ENCODE peak calls at places on chromosomes 11 and 22, in five cellular contexts. One of them, this sample, is unnamed.

GRCh38 chr22:20389288-20389687 is 4.7 kb upstream of the ZNF74 start:
- DNase-seq in tibial nerve: no peak
- DNase-seq in heart left ventricle: no peak
- DNase-seq in Peyer's patch: no peak
- DNase-seq in sigmoid colon: no peak
- DNase-seq in this sample: no peak

GRCh38 chr22:50530280-50530856 is 556 bp upstream of the TYMP start:
- DNase-seq in tibial nerve: peak
- DNase-seq in heart left ventricle: no peak
- DNase-seq in Peyer's patch: peak
- DNase-seq in sigmoid colon: peak
- DNase-seq in this sample: no peak

GRCh38 chr11:19102521-19102900 is 14.5 kb upstream of the ZDHHC13 start:
- DNase-seq in tibial nerve: no peak
- DNase-seq in heart left ventricle: no peak
- DNase-seq in Peyer's patch: peak
- DNase-seq in sigmoid colon: no peak
- DNase-seq in this sample: no peak

GRCh38 chr11:2383823-2384722 is 7.0 kb downstream of the CD81 start:
- DNase-seq in tibial nerve: no peak
- DNase-seq in heart left ventricle: no peak
- DNase-seq in Peyer's patch: peak
- DNase-seq in sigmoid colon: no peak
- DNase-seq in this sample: no peak

GRCh38 chr22:46089426-46090041 is 60.8 kb upstream of the PPARA start:
- DNase-seq in tibial nerve: peak
- DNase-seq in heart left ventricle: no peak
- DNase-seq in Peyer's patch: no peak
- DNase-seq in sigmoid colon: peak
- DNase-seq in this sample: no peak

GRCh38 chr11:69497221-69497787 is 15.8 kb downstream of the LINC01488 start:
- DNase-seq in tibial nerve: peak
- DNase-seq in heart left ventricle: peak
- DNase-seq in Peyer's patch: no peak
- DNase-seq in sigmoid colon: peak
- DNase-seq in this sample: peak

GRCh38 chr22:16960220-16960883 is 47.7 kb downstream of the GAB4 start:
- DNase-seq in tibial nerve: no peak
- DNase-seq in heart left ventricle: no peak
- DNase-seq in Peyer's patch: no peak
- DNase-seq in sigmoid colon: no peak
- DNase-seq in this sample: no peak

GRCh38 chr11:133978816-133979215 is 22.0 kb upstream of the IGSF9B start:
- DNase-seq in tibial nerve: no peak
- DNase-seq in heart left ventricle: no peak
- DNase-seq in Peyer's patch: no peak
- DNase-seq in sigmoid colon: no peak
- DNase-seq in this sample: peak

GRCh38 chr11:70871881-70872280 is 380.5 kb downstream of the SHANK2 start:
- DNase-seq in tibial nerve: no peak
- DNase-seq in heart left ventricle: no peak
- DNase-seq in Peyer's patch: no peak
- DNase-seq in sigmoid colon: peak
- DNase-seq in this sample: no peak

GRCh38 chr11:9142732-9143131 is 51.3 kb upstream of the SCUBE2 start:
- DNase-seq in tibial nerve: no peak
- DNase-seq in heart left ventricle: no peak
- DNase-seq in Peyer's patch: no peak
- DNase-seq in sigmoid colon: no peak
- DNase-seq in this sample: no peak

GRCh38 chr11:17585911-17586695 is 39.0 kb downstream of the OTOG start:
- DNase-seq in tibial nerve: no peak
- DNase-seq in heart left ventricle: peak
- DNase-seq in Peyer's patch: peak
- DNase-seq in sigmoid colon: peak
- DNase-seq in this sample: no peak

GRCh38 chr11:70506658-70506970 is 108.3 kb downstream of the CTTN start:
- DNase-seq in tibial nerve: no peak
- DNase-seq in heart left ventricle: no peak
- DNase-seq in Peyer's patch: no peak
- DNase-seq in sigmoid colon: peak
- DNase-seq in this sample: no peak

GRCh38 chr11:62497132-62497915 is 49.3 kb downstream of the AHNAK start:
- DNase-seq in tibial nerve: no peak
- DNase-seq in heart left ventricle: no peak
- DNase-seq in Peyer's patch: peak
- DNase-seq in sigmoid colon: no peak
- DNase-seq in this sample: no peak

GRCh38 chr11:106399075-106399500 is 321.6 kb downstream of the AASDHPPT start:
- DNase-seq in tibial nerve: peak
- DNase-seq in heart left ventricle: no peak
- DNase-seq in Peyer's patch: no peak
- DNase-seq in sigmoid colon: no peak
- DNase-seq in this sample: peak

GRCh38 chr22:30028731-30029130 is 51.5 kb upstream of the HORMAD2 start:
- DNase-seq in tibial nerve: no peak
- DNase-seq in heart left ventricle: no peak
- DNase-seq in Peyer's patch: no peak
- DNase-seq in sigmoid colon: no peak
- DNase-seq in this sample: no peak

GRCh38 chr22:28411125-28411524 is 268.5 kb downstream of the TTC28 start:
- DNase-seq in tibial nerve: no peak
- DNase-seq in heart left ventricle: no peak
- DNase-seq in Peyer's patch: no peak
- DNase-seq in sigmoid colon: no peak
- DNase-seq in this sample: no peak

GRCh38 chr22:19036523-19037273 is 85.5 kb downstream of the DGCR2 start:
- DNase-seq in tibial nerve: no peak
- DNase-seq in heart left ventricle: no peak
- DNase-seq in Peyer's patch: peak
- DNase-seq in sigmoid colon: no peak
- DNase-seq in this sample: no peak

GRCh38 chr11:4610258-4610935 is 2.4 kb upstream of the TRIM68 start:
- DNase-seq in tibial nerve: no peak
- DNase-seq in heart left ventricle: no peak
- DNase-seq in Peyer's patch: no peak
- DNase-seq in sigmoid colon: no peak
- DNase-seq in this sample: no peak

GRCh38 chr11:106105986-106106385 is 28.5 kb downstream of the AASDHPPT start:
- DNase-seq in tibial nerve: no peak
- DNase-seq in heart left ventricle: no peak
- DNase-seq in Peyer's patch: no peak
- DNase-seq in sigmoid colon: no peak
- DNase-seq in this sample: no peak

DNA sequence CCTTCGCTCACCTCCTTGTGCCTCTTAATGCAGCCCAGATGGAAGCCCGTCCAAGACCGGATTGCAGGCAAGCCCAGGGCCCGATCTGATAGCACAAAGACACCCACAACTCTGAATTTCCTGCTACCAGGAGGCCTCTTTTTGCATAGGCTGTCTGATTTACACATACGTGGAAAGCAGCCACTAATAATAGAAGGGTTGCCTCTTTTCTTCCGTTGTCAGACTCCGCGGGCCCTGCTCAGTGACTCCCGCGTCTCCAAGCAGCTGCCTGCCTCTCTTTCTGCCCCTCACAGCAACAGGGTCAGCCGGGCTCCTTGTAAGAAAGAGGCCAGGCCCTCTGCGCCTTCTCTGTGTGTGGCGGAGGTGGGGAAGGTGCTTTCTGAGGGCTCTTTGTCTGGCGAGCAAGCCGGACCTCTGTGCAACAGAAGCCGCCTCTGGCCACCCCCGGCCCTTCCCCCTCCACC is 26.7 kb downstream of the FLI1 start:
- DNase-seq in tibial nerve: no peak
- DNase-seq in heart left ventricle: no peak
- DNase-seq in Peyer's patch: peak
- DNase-seq in sigmoid colon: no peak
- DNase-seq in this sample: no peak
- TF ChIP-seq POLR2A in tibial nerve: no peak
- TF ChIP-seq POLR2A in heart left ventricle: no peak
- TF ChIP-seq POLR2A in Peyer's patch: no peak
- TF ChIP-seq POLR2A in sigmoid colon: no peak
- TF ChIP-seq POLR2A in this sample: no peak

GRCh38 chr22:37994982-37995381 is 10.6 kb upstream of the SOX10 start:
- DNase-seq in tibial nerve: no peak
- DNase-seq in heart left ventricle: no peak
- DNase-seq in Peyer's patch: no peak
- DNase-seq in sigmoid colon: no peak
- DNase-seq in this sample: no peak

GRCh38 chr22:37996079-37996478 is 11.7 kb upstream of the SOX10 start:
- DNase-seq in tibial nerve: no peak
- DNase-seq in heart left ventricle: no peak
- DNase-seq in Peyer's patch: no peak
- DNase-seq in sigmoid colon: no peak
- DNase-seq in this sample: no peak

GRCh38 chr22:37991738-37992442 is 7.5 kb upstream of the SOX10 start:
- DNase-seq in tibial nerve: no peak
- DNase-seq in heart left ventricle: no peak
- DNase-seq in Peyer's patch: no peak
- DNase-seq in sigmoid colon: no peak
- DNase-seq in this sample: no peak

GRCh38 chr22:37995460-37995859 is 11.1 kb upstream of the SOX10 start:
- DNase-seq in tibial nerve: no peak
- DNase-seq in heart left ventricle: no peak
- DNase-seq in Peyer's patch: no peak
- DNase-seq in sigmoid colon: no peak
- DNase-seq in this sample: no peak

DNA sequence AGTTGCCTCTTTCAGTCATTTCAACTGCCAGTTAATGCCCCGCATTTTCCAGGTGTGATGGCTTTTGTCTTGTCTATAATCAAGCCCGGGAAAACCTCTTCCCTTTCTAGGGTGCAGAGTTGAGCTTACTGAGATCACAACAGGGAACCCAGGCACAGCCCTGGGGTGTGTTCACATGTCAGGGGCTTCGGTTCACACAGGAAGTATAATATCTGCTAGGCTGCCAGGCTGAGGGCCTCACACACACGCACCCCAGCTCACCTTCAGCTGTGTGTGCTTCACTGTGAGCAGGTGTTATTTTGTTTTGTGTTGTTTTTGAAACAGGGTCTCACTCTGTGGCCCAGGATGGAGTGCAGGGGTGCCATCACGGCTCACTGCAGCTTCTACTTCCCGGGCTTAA is 9.7 kb upstream of the SOX10 start:
- DNase-seq in tibial nerve: no peak
- DNase-seq in heart left ventricle: no peak
- DNase-seq in Peyer's patch: no peak
- DNase-seq in sigmoid colon: no peak
- DNase-seq in this sample: no peak
- TF ChIP-seq POLR2A in tibial nerve: no peak
- TF ChIP-seq POLR2A in heart left ventricle: no peak
- TF ChIP-seq POLR2A in Peyer's patch: no peak
- TF ChIP-seq POLR2A in sigmoid colon: no peak
- TF ChIP-seq POLR2A in this sample: no peak

DNA sequence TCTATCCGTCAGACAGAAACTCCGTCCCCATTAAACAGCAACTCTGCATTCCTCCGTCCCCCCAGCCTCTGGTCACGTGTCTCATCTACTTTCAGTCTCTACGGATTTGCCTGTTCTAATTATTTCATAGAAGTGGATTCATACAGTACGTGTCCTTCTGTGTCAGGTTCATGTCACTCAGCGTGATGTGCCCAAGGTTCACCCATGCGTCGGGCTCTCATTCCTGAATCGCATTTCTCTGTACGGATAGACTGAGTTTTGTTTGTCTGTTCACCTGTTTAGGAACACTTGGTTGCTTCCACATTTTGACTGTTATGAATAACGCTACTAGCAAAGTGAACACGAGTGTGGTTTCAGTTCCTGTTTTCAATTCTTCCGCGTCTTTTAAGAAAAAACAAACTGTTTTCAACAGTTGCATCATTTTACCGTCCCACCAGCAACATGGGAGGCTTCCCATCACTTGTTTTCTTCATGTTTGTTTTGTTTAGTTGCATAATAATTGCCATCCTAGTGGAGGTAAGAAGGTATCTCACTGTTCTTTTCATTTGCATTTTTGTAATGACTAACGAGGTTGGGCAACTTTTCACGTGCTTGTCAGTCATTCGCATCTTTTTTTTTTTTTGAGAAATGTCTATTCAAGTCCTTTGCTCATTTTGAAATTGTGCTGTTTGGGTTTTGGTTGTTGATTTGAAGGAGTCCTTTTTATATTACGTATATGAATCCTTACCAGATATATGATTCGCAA is 8.9 kb upstream of the NLRP6 start:
- DNase-seq in tibial nerve: no peak
- DNase-seq in heart left ventricle: no peak
- DNase-seq in Peyer's patch: peak
- DNase-seq in sigmoid colon: no peak
- DNase-seq in this sample: no peak
- TF ChIP-seq POLR2A in tibial nerve: no peak
- TF ChIP-seq POLR2A in heart left ventricle: no peak
- TF ChIP-seq POLR2A in Peyer's patch: no peak
- TF ChIP-seq POLR2A in sigmoid colon: no peak
- TF ChIP-seq POLR2A in this sample: no peak

GRCh38 chr11:7611411-7611810 is 61.9 kb downstream of the CYB5R2 start:
- DNase-seq in tibial nerve: no peak
- DNase-seq in heart left ventricle: no peak
- DNase-seq in Peyer's patch: no peak
- DNase-seq in sigmoid colon: no peak
- DNase-seq in this sample: no peak

GRCh38 chr11:7612661-7613393 is 60.5 kb downstream of the CYB5R2 start:
- DNase-seq in tibial nerve: no peak
- DNase-seq in heart left ventricle: no peak
- DNase-seq in Peyer's patch: no peak
- DNase-seq in sigmoid colon: no peak
- DNase-seq in this sample: no peak

GRCh38 chr11:7610393-7610792 is 62.9 kb downstream of the CYB5R2 start:
- DNase-seq in tibial nerve: no peak
- DNase-seq in heart left ventricle: no peak
- DNase-seq in Peyer's patch: no peak
- DNase-seq in sigmoid colon: no peak
- DNase-seq in this sample: no peak

GRCh38 chr11:7613394-7613720 is 59.9 kb downstream of the CYB5R2 start:
- DNase-seq in tibial nerve: no peak
- DNase-seq in heart left ventricle: no peak
- DNase-seq in Peyer's patch: no peak
- DNase-seq in sigmoid colon: no peak
- DNase-seq in this sample: no peak

DNA sequence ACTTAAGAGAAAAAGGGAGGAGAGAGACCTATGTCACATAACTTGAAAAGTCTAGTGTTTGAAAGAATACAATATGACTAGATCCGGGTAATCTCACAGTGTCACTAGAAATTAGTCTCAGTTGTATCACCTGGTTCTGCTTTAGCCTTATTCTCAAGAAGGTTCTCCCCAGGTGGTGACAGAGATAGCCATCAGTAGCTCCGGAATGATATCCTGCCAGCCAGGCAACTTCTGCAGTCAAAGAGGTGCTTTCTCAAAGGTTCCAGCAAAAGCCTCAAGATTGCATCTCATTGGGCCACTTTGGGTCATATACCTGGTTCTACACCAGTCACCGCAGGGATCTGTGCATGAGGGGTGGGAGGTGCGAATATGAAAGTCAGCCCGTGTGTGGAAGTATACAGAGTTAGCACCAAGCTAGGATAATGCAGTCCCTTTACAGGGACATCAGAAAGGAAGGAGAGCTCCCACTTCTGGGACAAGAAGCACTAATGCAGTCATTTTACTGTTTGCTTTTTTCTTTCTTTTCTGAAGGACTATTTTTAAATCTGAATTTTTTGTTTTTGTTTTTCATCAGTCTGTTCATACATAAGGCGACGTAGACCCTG is 61.1 kb downstream of the CYB5R2 start:
- DNase-seq in tibial nerve: no peak
- DNase-seq in heart left ventricle: no peak
- DNase-seq in Peyer's patch: no peak
- DNase-seq in sigmoid colon: no peak
- DNase-seq in this sample: no peak
- TF ChIP-seq POLR2A in tibial nerve: no peak
- TF ChIP-seq POLR2A in heart left ventricle: no peak
- TF ChIP-seq POLR2A in Peyer's patch: no peak
- TF ChIP-seq POLR2A in sigmoid colon: no peak
- TF ChIP-seq POLR2A in this sample: no peak